ENCODE peak calls at places on chromosomes 4 and X, in seven cellular contexts. P is activated CD8-positive, alpha-beta memory T cell treated with anti-CD3 and anti-CD28 coated beads, Interleukin-2, amount 50 U/mL, for 4 hours; K is IMR-90; A is NCI-H1417 treated with DMSO at 0.1 percent for 48 hours; Q is activated CD4-positive, CD25-positive, alpha-beta regulatory T cell treated with anti-CD3 and anti-CD28 coated beads, Interleukin-2, amount 50 U/mL, for 16 hours; L is GM19239; M is right atrium auricular region. F is an unnamed sample.

GRCh38 chr4:89416968-89417367 is 109.4 kb upstream of the GPRIN3 start:
- DNase-seq in P (no peak), A (no peak), Q (no peak), L (no peak), M (no peak), K (no peak), F (no peak)

GRCh38 chrX:124023838-124024238 is 62.3 kb downstream of the STAG2 start:
- DNase-seq in A (no peak), Q (no peak), K (peak; percentile 41), M (no peak), L (no peak), P (no peak), F (peak; percentile 58)

GRCh38 chrX:136304493-136304892 is 3.7 kb downstream of the ADGRG4 start:
- DNase-seq in P (no peak), A (no peak), Q (no peak), M (no peak), K (no peak), L (no peak), F (no peak)

GRCh38 chr4:113756005-113756410 is 5.5 kb downstream of the CAMK2D start:
- DNase-seq in P (no peak), A (no peak), K (peak; percentile 70), L (no peak), M (no peak), Q (no peak), F (peak; percentile 37)

GRCh38 chr4:100240008-100240407 is 49.7 kb upstream of the DDIT4L start:
- DNase-seq in A (no peak), L (no peak), M (no peak), K (no peak), Q (no peak), P (no peak), F (peak; percentile 5)

GRCh38 chr4:7156273-7157139 is 35.8 kb upstream of the SORCS2 start:
- DNase-seq in K (peak; percentile 25), A (no peak), Q (no peak), P (peak; percentile 1), L (no peak), M (no peak), F (peak; percentile 21)

GRCh38 chr4:130183096-130183495 is 1087.1 kb downstream of the C4orf33 start:
- DNase-seq in L (no peak), A (no peak), K (no peak), Q (no peak), P (no peak), M (no peak), F (no peak)

GRCh38 chr4:113758361-113758760 is 3.2 kb downstream of the CAMK2D start:
- DNase-seq in K (peak; percentile 81), Q (no peak), A (no peak), M (no peak), L (no peak), P (no peak), F (peak; percentile 50)

GRCh38 chr4:113845138-113845537 is 83.6 kb upstream of the CAMK2D start:
- DNase-seq in A (no peak), M (no peak), P (no peak), L (no peak), K (no peak), Q (no peak), F (no peak)

GRCh38 chrX:153245288-153245731 is 66.2 kb downstream of the MAGEA1 start:
- DNase-seq in K (no peak), P (no peak), M (no peak), A (no peak), Q (no peak), L (no peak), F (peak; percentile 33)

GRCh38 chr4:140993350-140993749 is 139.9 kb downstream of the RNF150 start:
- DNase-seq in L (no peak), Q (no peak), A (no peak), K (no peak), P (no peak), M (no peak), F (no peak)

GRCh38 chr4:149870008-149870407 is 54.4 kb upstream of the IQCM start:
- DNase-seq in M (no peak), L (no peak), K (no peak), A (no peak), P (no peak), Q (no peak), F (no peak)

GRCh38 chrX:1945879-1946278 is 331.0 kb downstream of the ASMT start:
- DNase-seq in K (no peak), A (no peak), M (no peak), P (no peak), Q (no peak), L (no peak), F (no peak)

GRCh38 chr4:110245567-110245966 is 47.2 kb upstream of the ELOVL6 start:
- DNase-seq in M (no peak), Q (no peak), A (no peak), L (no peak), P (no peak), K (peak; percentile 49), F (peak; percentile 63)

GRCh38 chrX:152861116-152861515 is 30.3 kb downstream of the NSDHL start:
- DNase-seq in P (no peak), Q (no peak), K (peak; percentile 21), L (no peak), A (no peak), M (no peak), F (peak; percentile 59)

GRCh38 chr4:54566608-54567007 is 91.1 kb upstream of the KIT start:
- DNase-seq in K (no peak), Q (no peak), L (peak; percentile 15), M (no peak), A (no peak), P (no peak), F (no peak)

GRCh38 chr4:101075536-101075935 is 271.8 kb downstream of the PPP3CA start:
- DNase-seq in Q (no peak), P (no peak), A (no peak), K (no peak), L (no peak), M (no peak), F (no peak)

GRCh38 chrX:20989361-20989760 is 384.9 kb upstream of the CNKSR2 start:
- DNase-seq in P (no peak), L (no peak), K (no peak), A (no peak), Q (no peak), M (no peak), F (peak; percentile 64)

GRCh38 chrX:143788265-143788664 is 67.7 kb upstream of the SPANXN2 start:
- DNase-seq in K (no peak), A (peak; percentile 5), Q (no peak), P (no peak), M (no peak), L (no peak), F (peak; percentile 34)

GRCh38 chr4:3077796-3078195 is 3.3 kb downstream of the HTT start:
- DNase-seq in M (no peak), Q (no peak), K (no peak), L (peak; percentile 41), P (no peak), A (no peak), F (no peak)

GRCh38 chr4:15186149-15186548 is 183.9 kb downstream of the CPEB2 start:
- DNase-seq in M (no peak), A (no peak), P (no peak), K (peak; percentile 15), Q (no peak), L (no peak), F (peak; percentile 30)

GRCh38 chr4:4384837-4385236 is 2.1 kb upstream of the NSG1 start:
- DNase-seq in L (no peak), M (no peak), Q (no peak), P (no peak), K (peak; percentile 2), A (no peak), F (peak; percentile 70)

F was measured in amniotic epithelial cell.